ENCODE peak calls at places on chromosomes 6 and 20, in five cellular contexts. K, U, L, R and F are unnamed samples.

GRCh38 chr20:12970372-12970821 is 38.4 kb upstream of the SPTLC3 start:
- DNase-seq in K (no peak), U (no peak), L (no peak), R (no peak), F (no peak)

GRCh38 chr20:51237790-51238189 is 214.9 kb upstream of the KCNG1 start:
- DNase-seq in K (peak), U (no peak), L (peak), R (no peak), F (no peak)

GRCh38 chr6:127513425-127513824 is 5.7 kb downstream of the MTCL3 start:
- DNase-seq in K (no peak), U (no peak), L (no peak), R (no peak), F (no peak)

GRCh38 chr6:77962070-77962469 is 309.2 kb downstream of the MEI4 start:
- DNase-seq in K (no peak), U (no peak), L (no peak), R (no peak), F (no peak)

GRCh38 chr6:10610289-10610688 is 84.1 kb downstream of the C6orf52 start:
- DNase-seq in K (peak), U (no peak), L (peak), R (no peak), F (no peak)

GRCh38 chr6:164208371-164208770 is 793.9 kb downstream of the QKI start:
- DNase-seq in K (no peak), U (no peak), L (no peak), R (no peak), F (no peak)

GRCh38 chr6:136962661-136963060 is 40.6 kb downstream of the SLC35D3 start:
- DNase-seq in K (no peak), U (peak), L (no peak), R (no peak), F (no peak)

GRCh38 chr6:7821426-7821825 is 89.2 kb downstream of the TXNDC5 start:
- DNase-seq in K (no peak), U (no peak), L (no peak), R (no peak), F (no peak)

GRCh38 chr6:135830971-135831370 is 20.5 kb upstream of the PDE7B start:
- DNase-seq in K (no peak), U (no peak), L (no peak), R (no peak), F (no peak)

GRCh38 chr20:527571-527886 is 16.1 kb downstream of the CSNK2A1 start:
- DNase-seq in K (no peak), U (no peak), L (no peak), R (no peak), F (no peak)

GRCh38 chr20:57264151-57264792 is 2.2 kb downstream of the BMP7 start:
- DNase-seq in K (peak), U (no peak), L (no peak), R (no peak), F (no peak)

GRCh38 chr20:1941226-1941625 is 46.0 kb downstream of the SIRPA start:
- DNase-seq in K (no peak), U (no peak), L (peak), R (no peak), F (no peak)

GRCh38 chr6:89260310-89260709 is 43.2 kb upstream of the GABRR1 start:
- DNase-seq in K (no peak), U (no peak), L (no peak), R (no peak), F (no peak)

GRCh38 chr6:7765575-7766325 is 39.9 kb downstream of the BMP6 start:
- DNase-seq in K (no peak), U (no peak), L (peak), R (no peak), F (no peak)

GRCh38 chr6:132147530-132148011 is 196.4 kb upstream of the CCN2 start:
- DNase-seq in K (no peak), U (no peak), L (no peak), R (no peak), F (no peak)

GRCh38 chr6:108114861-108115597 is 40.5 kb upstream of the OSTM1 start:
- DNase-seq in K (peak), U (peak), L (peak), R (peak), F (no peak)

GRCh38 chr20:7822772-7823171 is 117.5 kb downstream of the HAO1 start:
- DNase-seq in K (no peak), U (no peak), L (no peak), R (no peak), F (no peak)

GRCh38 chr6:150263765-150264415 is 104.9 kb upstream of the IYD start:
- DNase-seq in K (no peak), U (no peak), L (no peak), R (no peak), F (no peak)

GRCh38 chr6:99589290-99589672 is 17.4 kb upstream of the PRDM13 start:
- DNase-seq in K (no peak), U (peak), L (no peak), R (no peak), F (no peak)

GRCh38 chr6:105263685-105264298 is 84.0 kb upstream of the POPDC3 start:
- DNase-seq in K (no peak), U (no peak), L (no peak), R (no peak), F (no peak)

GRCh38 chr6:144722925-144723324 is 437.8 kb downstream of the UTRN start:
- DNase-seq in K (no peak), U (no peak), L (no peak), R (no peak), F (no peak)

GRCh38 chr6:35596448-35597442 is 84.0 kb upstream of the TULP1 start:
- DNase-seq in K (no peak), U (no peak), L (no peak), R (no peak), F (no peak)

GRCh38 chr6:53795702-53796450 is 1.1 kb downstream of the LRRC1 start:
- DNase-seq in K (peak), U (no peak), L (peak), R (peak), F (peak)

GRCh38 chr6:145147559-145147958 is 587.8 kb downstream of the EPM2A start:
- DNase-seq in K (no peak), U (no peak), L (no peak), R (no peak), F (no peak)

GRCh38 chr6:168147205-168147738 is 68.3 kb upstream of the FRMD1 start:
- DNase-seq in K (no peak), U (no peak), L (no peak), R (no peak), F (no peak)

GRCh38 chr6:157513004-157513603 is 132.1 kb downstream of the ZDHHC14 start:
- DNase-seq in K (no peak), U (no peak), L (no peak), R (no peak), F (no peak)

GRCh38 chr6:292506-293184 is 358 bp downstream of the DUSP22 start:
- DNase-seq in K (peak), U (peak), L (peak), R (peak), F (peak)

GRCh38 chr6:27294409-27294808 is 17.7 kb downstream of the POM121L2 start:
- DNase-seq in K (no peak), U (no peak), L (no peak), R (no peak), F (no peak)

GRCh38 chr6:131288214-131288613 is 152.9 kb downstream of the AKAP7 start:
- DNase-seq in K (no peak), U (no peak), L (no peak), R (no peak), F (no peak)

GRCh38 chr6:30480536-30481156 is 8.7 kb upstream of the HLA-E start:
- DNase-seq in K (no peak), U (no peak), L (no peak), R (no peak), F (no peak)

GRCh38 chr6:137777299-137778075 is 89.6 kb upstream of the TNFAIP3 start:
- DNase-seq in K (no peak), U (no peak), L (no peak), R (no peak), F (no peak)

GRCh38 chr6:79821859-79822258 is 125.5 kb downstream of the ELOVL4 start:
- DNase-seq in K (no peak), U (no peak), L (no peak), R (no peak), F (no peak)

GRCh38 chr6:143792402-143793339 is 50.5 kb upstream of the LTV1 start:
- DNase-seq in K (no peak), U (no peak), L (no peak), R (no peak), F (no peak)

GRCh38 chr20:11492391-11492790 is 425.3 kb upstream of the BTBD3 start:
- DNase-seq in K (no peak), U (no peak), L (no peak), R (no peak), F (no peak)

GRCh38 chr6:46961248-46961647 is 39.5 kb upstream of the ADGRF5 start:
- DNase-seq in K (no peak), U (no peak), L (no peak), R (no peak), F (no peak)

GRCh38 chr6:131258010-131258652 is 122.9 kb downstream of the AKAP7 start:
- DNase-seq in K (no peak), U (no peak), L (no peak), R (no peak), F (no peak)

GRCh38 chr6:37674161-37674560 is 23.5 kb downstream of the MDGA1 start:
- DNase-seq in K (no peak), U (no peak), L (no peak), R (no peak), F (no peak)

GRCh38 chr6:126553856-126554255 is 213.9 kb downstream of the CENPW start:
- DNase-seq in K (no peak), U (no peak), L (no peak), R (no peak), F (no peak)

GRCh38 chr6:106122941-106123337 is 36.8 kb downstream of the PRDM1 start:
- DNase-seq in K (no peak), U (no peak), L (no peak), R (no peak), F (no peak)

DNA sequence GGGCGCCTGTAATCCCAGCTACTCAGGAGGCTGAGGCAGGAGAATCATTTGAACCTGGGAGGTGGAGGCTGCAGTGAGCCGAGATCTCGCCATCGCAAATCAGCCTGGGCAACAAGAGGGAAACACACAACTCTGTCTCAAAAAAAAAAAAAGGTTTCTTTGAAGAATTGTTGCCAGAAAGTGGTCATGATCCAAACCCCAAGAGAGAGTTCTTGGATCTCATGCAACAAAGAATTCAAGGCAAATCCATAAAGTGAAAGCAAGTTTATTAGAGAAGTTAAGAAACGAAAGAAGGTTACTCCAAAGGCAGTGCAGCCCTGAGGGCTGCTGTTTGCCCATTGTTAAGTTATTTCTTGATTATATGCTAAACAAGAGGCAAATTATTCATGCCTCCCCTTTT is 14.5 kb upstream of the KIFC1 start:
- DNase-seq in K (no peak), U (no peak), L (no peak), R (no peak), F (no peak)
- H3K27ac ChIP-seq in K (no peak), U (no peak), L (no peak), R (no peak), F (no peak)

GRCh38 chr6:149020319-149020718 is 273.5 kb downstream of the UST start:
- DNase-seq in K (no peak), U (no peak), L (no peak), R (no peak), F (no peak)
- H3K27ac ChIP-seq in K (no peak), U (no peak), L (no peak), R (no peak), F (no peak)

DNA sequence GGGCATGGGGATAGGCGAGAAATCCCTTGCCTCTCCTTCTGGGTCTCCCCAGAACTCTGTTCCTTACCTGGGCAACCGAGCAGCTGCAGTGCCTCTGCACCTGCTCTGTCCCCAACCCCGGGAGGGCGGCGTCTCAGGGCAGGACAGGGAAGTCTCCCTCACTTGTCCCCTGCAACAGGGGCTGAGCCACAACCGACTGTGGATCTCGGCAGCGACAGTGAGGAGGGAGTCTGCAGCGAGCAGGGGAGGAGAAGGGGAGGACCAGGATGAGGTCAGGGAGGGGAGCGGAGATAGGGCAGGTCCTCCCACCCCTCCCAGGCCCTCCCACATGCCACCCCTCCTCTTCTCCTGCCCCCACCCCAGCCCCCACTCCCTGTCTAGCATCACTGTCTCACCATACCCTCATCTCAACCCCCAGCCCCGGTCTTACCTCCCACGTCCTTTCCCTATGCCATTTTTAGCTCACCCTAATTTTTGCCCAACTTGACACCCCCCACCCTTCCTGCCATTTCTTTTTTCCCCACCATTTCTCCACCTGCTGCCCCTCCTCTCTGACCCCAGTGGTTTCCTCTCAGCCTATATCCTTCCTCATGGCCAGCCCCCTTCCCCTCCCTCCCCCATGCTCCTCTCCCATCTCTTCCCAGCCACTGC is at the start of gene TNXB:
- DNase-seq in K (peak), U (no peak), L (peak), R (peak), F (no peak)
- H3K27ac ChIP-seq in K (peak), U (no peak), L (peak), R (no peak), F (peak)

GRCh38 chr6:39416728-39417127 is 94.2 kb upstream of the KCNK16 start:
- DNase-seq in K (no peak), U (peak), L (no peak), R (no peak), F (no peak)

GRCh38 chr6:39415482-39415881 is 93.0 kb upstream of the KCNK16 start:
- DNase-seq in K (no peak), U (no peak), L (no peak), R (no peak), F (no peak)

GRCh38 chr6:39417440-39417839 is 94.9 kb upstream of the KCNK16 start:
- DNase-seq in K (no peak), U (no peak), L (no peak), R (no peak), F (no peak)

GRCh38 chr6:39419607-39420006 is 97.1 kb upstream of the KCNK16 start:
- DNase-seq in K (no peak), U (no peak), L (no peak), R (no peak), F (no peak)

DNA sequence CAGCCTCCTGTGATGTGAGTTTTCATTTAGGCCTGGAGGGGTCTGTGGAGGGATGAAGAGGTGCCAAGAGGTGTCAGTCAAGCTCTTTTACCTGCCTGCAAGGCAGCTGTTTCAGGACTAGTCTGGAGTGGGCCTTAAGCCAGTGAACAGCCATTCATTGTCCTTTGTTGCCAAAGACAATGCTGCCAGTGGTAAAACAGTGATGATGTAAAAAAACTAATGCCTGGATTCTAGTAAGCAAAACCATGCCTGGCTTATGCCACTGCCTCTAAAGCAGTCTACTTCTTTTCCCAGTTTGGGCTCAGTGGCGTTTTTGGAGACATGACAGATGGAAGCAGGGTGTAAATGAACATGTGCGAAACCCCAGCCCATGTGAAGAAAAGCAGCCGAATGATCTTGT is 93.5 kb upstream of the KCNK16 start:
- DNase-seq in K (no peak), U (no peak), L (no peak), R (no peak), F (no peak)
- H3K27ac ChIP-seq in K (no peak), U (no peak), L (no peak), R (no peak), F (no peak)

DNA sequence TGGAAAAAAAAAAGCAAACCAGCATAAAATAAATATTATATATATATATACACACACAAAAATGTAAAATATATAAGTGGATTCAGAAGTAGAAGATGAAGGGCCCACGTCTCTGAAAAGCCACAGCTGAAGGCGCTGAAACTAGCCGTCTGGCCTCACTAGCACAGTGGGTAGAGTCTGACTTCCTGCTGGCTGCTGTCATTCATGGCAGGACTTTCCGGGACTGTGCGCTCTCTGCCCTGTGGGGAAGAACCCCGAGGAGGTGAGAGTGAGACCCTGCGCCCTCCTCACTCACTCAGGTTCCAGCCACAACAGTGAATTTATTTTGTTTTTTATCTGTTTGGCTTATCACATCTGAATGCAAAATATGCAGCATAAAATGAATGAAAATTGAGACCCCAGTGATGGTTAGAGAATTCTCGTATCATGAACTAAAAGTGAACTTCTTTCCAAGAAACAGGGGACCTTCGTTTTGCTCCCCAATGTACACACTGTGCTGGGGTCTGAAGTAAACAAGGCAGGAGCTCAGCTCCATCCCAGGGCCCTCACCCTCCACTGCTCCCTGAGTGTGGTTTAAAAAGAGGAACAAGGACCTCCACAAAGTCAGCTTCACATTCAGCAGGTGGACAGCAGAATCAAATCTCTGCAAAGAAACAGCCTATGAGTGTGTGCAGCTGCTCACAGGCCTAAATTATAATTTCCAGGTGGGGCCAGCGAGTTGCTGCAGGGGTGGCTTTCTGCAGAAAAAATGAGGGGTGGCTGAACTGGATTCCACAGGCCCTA is 1.3 kb upstream of the RAMACL start:
- DNase-seq in K (no peak), U (no peak), L (no peak), R (no peak), F (peak)
- H3K27ac ChIP-seq in K (no peak), U (no peak), L (no peak), R (no peak), F (peak)

DNA sequence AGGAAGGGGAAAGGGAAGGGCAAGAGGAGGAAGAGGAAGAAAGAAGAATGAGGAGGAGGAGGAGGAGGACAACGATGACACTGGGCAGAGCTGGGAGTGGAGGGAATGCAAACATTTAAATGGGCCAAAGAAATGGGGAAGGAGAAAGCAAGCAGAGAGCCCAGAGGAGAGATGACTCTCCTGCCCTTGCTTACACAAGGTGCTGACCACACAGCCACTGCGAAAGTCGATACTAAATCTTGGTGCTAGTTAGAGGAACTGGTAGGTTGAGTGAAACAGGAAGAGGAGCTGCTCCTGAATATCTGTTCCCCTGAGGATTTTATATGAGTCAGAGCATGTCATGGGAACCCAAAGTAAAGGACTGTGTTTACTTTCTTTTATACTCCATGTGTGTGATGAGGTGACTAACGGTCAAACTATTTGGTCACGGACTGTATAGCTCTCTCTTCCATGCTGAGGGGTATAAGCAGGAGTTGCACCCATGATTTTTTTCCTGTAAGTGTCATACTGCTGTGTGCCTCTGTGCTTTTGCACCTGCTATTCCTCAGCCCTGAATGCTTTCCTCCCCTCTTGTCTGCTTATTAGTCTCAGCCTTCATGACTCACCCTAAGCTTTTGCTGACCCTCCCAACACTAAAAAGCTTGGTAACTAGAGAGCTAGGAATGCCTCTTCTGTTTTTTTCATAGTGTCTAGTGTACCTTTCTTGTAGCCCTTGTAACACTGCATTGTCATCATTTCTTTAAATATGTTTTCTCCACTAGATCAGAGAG is 9.5 kb upstream of the PAQR8 start:
- DNase-seq in K (no peak), U (no peak), L (no peak), R (no peak), F (no peak)
- H3K27ac ChIP-seq in K (no peak), U (no peak), L (no peak), R (no peak), F (peak)